ENCODE peak calls at places on chromosomes 7 and 10, in nine cellular contexts. Q is upper lobe of right lung, I is body of pancreas, V is esophagus squamous epithelium, J is GM12878, K is cardiac muscle cell, E is GM23338, L is sigmoid colon, B is adrenal gland. P is an unnamed sample.

GRCh38 chr7:116588641-116589594 is 64.1 kb downstream of the CAV1 start:
- DNase-seq in Q (no peak), J (no peak), L (no peak), B (no peak), V (no peak), I (no peak), K (peak; percentile 83), E (peak; percentile 74), P (no peak)

GRCh38 chr7:77293046-77293445 is 93.4 kb upstream of the FGL2 start:
- DNase-seq in Q (no peak), E (no peak), I (no peak), B (no peak), V (no peak), K (no peak), J (no peak), L (no peak), P (no peak)

GRCh38 chr7:33885290-33886005 is 19.9 kb upstream of the BMPER start:
- DNase-seq in E (no peak), J (no peak), Q (no peak), K (no peak), B (no peak), L (no peak), V (no peak), I (no peak), P (no peak)

GRCh38 chr10:132872658-132873057 is 69.7 kb downstream of the CFAP46 start:
- DNase-seq in L (peak; percentile 50), B (peak; percentile 29), V (no peak), J (no peak), K (no peak), Q (peak; percentile 48), I (no peak), E (no peak), P (peak; percentile 13)

GRCh38 chr7:44184221-44184873 is 4.9 kb downstream of the GCK start:
- DNase-seq in Q (peak; percentile 42), B (peak; percentile 79), K (peak; percentile 64), J (no peak), I (no peak), L (no peak), V (no peak), E (no peak), P (no peak)

GRCh38 chr7:87511510-87511909 is 36.0 kb upstream of the ABCB4 start:
- DNase-seq in Q (no peak), L (no peak), K (no peak), E (no peak), I (no peak), B (no peak), J (no peak), V (no peak), P (no peak)

GRCh38 chr10:61541960-61542359 is 88.8 kb upstream of the TMEM26 start:
- DNase-seq in B (no peak), J (peak; percentile 11), K (no peak), E (no peak), L (no peak), I (no peak), Q (no peak), V (no peak), P (no peak)

GRCh38 chr7:117157121-117157870 is 165.6 kb downstream of the WNT2 start:
- DNase-seq in J (no peak), K (peak; percentile 96), E (no peak), I (peak; percentile 47), B (peak; percentile 92), V (no peak), Q (no peak), L (no peak), P (peak; percentile 21)

GRCh38 chr7:142803901-142804300 is 33.1 kb downstream of the PRSS2 start:
- DNase-seq in V (no peak), L (no peak), J (no peak), I (no peak), E (no peak), Q (no peak), B (peak; percentile 14), K (no peak), P (no peak)

GRCh38 chr10:59090804-59091203 is 85.6 kb upstream of the PHYHIPL start:
- DNase-seq in K (no peak), B (no peak), Q (no peak), I (no peak), V (no peak), L (no peak), E (no peak), J (no peak), P (no peak)

GRCh38 chr7:155345490-155345889 is 47.8 kb downstream of the INSIG1 start:
- DNase-seq in I (peak; percentile 1), V (no peak), E (no peak), Q (no peak), B (no peak), J (no peak), K (no peak), L (peak; percentile 32), P (no peak)

GRCh38 chr10:71259815-71260501 is 47.6 kb downstream of the UNC5B start:
- DNase-seq in I (no peak), Q (no peak), B (no peak), K (no peak), E (no peak), J (no peak), V (no peak), L (no peak), P (no peak)

GRCh38 chr10:110168601-110169481 is 38.6 kb upstream of the MXI1 start:
- DNase-seq in K (no peak), I (no peak), Q (no peak), B (peak; percentile 7), V (no peak), E (peak; percentile 87), J (no peak), L (no peak), P (no peak)

GRCh38 chr10:82041018-82041417 is 166.0 kb downstream of the NRG3 start:
- DNase-seq in I (no peak), L (no peak), Q (no peak), K (no peak), E (peak; percentile 56), B (no peak), V (no peak), J (no peak), P (no peak)

GRCh38 chr10:123858039-123858740 is 33.4 kb downstream of the CPXM2 start:
- DNase-seq in V (no peak), B (peak; percentile 30), J (no peak), I (no peak), K (peak; percentile 12), L (peak; percentile 82), Q (no peak), E (no peak), P (no peak)

GRCh38 chr10:5293691-5294550 is 70.8 kb upstream of the UCN3 start:
- DNase-seq in I (peak; percentile 68), V (no peak), E (peak; percentile 95), Q (peak; percentile 90), B (peak; percentile 62), L (no peak), K (peak; percentile 59), J (no peak), P (peak; percentile 68)

GRCh38 chr10:71431216-71431944 is 34.7 kb downstream of the CDH23 start:
- DNase-seq in E (no peak), L (no peak), B (peak; percentile 46), Q (no peak), K (no peak), J (no peak), V (no peak), I (no peak), P (no peak)

GRCh38 chr7:28787116-28787515 is 171.0 kb downstream of the TRIL start:
- DNase-seq in L (no peak), Q (no peak), V (no peak), B (no peak), E (no peak), J (no peak), I (no peak), K (no peak), P (no peak)

GRCh38 chr7:28957064-28957821 is 887 bp downstream of the TRIL start:
- DNase-seq in K (peak; percentile 50), Q (peak; percentile 72), V (no peak), I (peak; percentile 17), B (peak; percentile 61), L (peak; percentile 68), J (no peak), E (peak; percentile 69), P (peak; percentile 64)

GRCh38 chr7:45881759-45882464 is 6.4 kb upstream of the IGFBP1 start:
- DNase-seq in L (no peak), Q (no peak), V (no peak), B (peak; percentile 56), J (no peak), K (peak; percentile 93), E (no peak), I (no peak), P (no peak)

GRCh38 chr7:155358948-155359712 is 61.5 kb downstream of the INSIG1 start:
- DNase-seq in V (no peak), E (no peak), J (no peak), I (no peak), B (no peak), K (no peak), L (no peak), Q (peak; percentile 23), P (no peak)

DNA sequence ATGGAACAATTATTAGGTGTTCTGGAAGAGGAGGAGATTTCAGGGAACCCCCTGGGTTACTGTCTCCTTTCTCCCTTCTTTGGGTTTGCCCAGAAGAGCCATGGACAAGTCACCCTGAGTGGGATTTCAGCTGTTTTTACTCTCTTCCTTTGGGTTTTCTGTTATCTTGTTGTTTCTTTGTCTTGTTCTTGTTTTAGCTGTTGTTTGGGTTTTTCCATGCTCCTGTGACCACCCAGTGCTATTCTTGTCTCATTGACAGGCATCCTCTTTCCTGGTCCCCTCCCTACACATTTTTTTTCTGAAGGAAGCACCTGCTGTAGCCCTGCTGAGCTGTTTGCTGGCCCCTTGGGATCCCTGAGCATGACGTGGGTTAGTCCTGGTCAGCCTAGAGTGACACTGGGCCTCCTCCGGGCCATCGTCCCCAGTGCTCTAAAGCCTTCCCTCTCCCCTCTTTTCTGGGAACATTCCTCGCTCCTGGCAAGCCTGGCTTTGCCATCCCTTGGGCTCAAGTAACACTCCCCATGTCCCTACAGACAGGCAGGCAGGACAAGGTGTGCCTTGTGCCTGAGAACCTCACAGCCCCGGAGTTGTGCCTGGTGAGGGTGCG is 3.5 kb downstream of the SH2D4B start:
- DNase-seq in I (no peak), V (no peak), E (no peak), Q (no peak), L (peak; percentile 65), B (peak; percentile 52), K (peak; percentile 19), J (peak; percentile 57), P (no peak)
- H3K4me3 ChIP-seq in I (no peak overlapping the region), V (peak overlapping the region; percentile 30), E (no peak overlapping the region), Q (peak overlapping the region; percentile 14), L (no peak overlapping the region), B (no peak overlapping the region), K (no peak overlapping the region), J (no peak overlapping the region), P (peak overlapping the region; percentile 22)

GRCh38 chr7:2508327-2509231 is 11.0 kb upstream of the LFNG start:
- DNase-seq in J (no peak), Q (peak; percentile 86), K (no peak), V (no peak), B (peak; percentile 75), I (no peak), L (peak; percentile 84), E (no peak), P (peak; percentile 70)
- H3K4me1 ChIP-seq in J (peaks cover 38% of the 10 kb centered on the region), Q (peaks cover 52% of the 10 kb centered on the region), K (no peaks in the 10 kb centered on the region), V (peaks cover 51% of the 10 kb centered on the region), B (peaks cover 25% of the 10 kb centered on the region), I (peaks cover 27% of the 10 kb centered on the region), L (peaks cover 16% of the 10 kb centered on the region), E (no peaks in the 10 kb centered on the region), P (peaks cover 20% of the 10 kb centered on the region)

GRCh38 chr7:63112764-63113712 is 885.6 kb upstream of the ZNF722 start:
- DNase-seq in V (no peak), B (no peak), L (no peak), E (no peak), K (no peak), J (no peak), I (no peak), Q (no peak), P (no peak)
- TF ChIP-seq CTCF in V (no peak), B (no peak), L (no peak), E (no peak), K (no peak), J (no peak), I (no peak), Q (no peak), P (no peak)

GRCh38 chr7:148556892-148557291 is 33.7 kb upstream of the C7orf33 start:
- DNase-seq in L (no peak), B (no peak), I (no peak), K (no peak), V (no peak), E (no peak), Q (no peak), J (no peak), P (no peak)
- H3K4me3 ChIP-seq in L (no peak overlapping the region), B (no peak overlapping the region), I (no peak overlapping the region), K (no peak overlapping the region), V (no peak overlapping the region), E (no peak overlapping the region), Q (no peak overlapping the region), J (no peak overlapping the region), P (no peak overlapping the region)